ENCODE peak calls at places on chromosomes 12 and 14, in six cellular contexts. One of them, this sample, is unnamed.

GRCh38 chr14:103552011-103552797 is 10.3 kb downstream of the BAG5 start:
- DNase-seq in central memory CD4-positive, alpha-beta T cell: no peak
- DNase-seq in activated CD4-positive, alpha-beta T cell treated with anti-CD3 and anti-CD28 coated beads for 4 hours: no peak
- DNase-seq in GM10248: no peak
- DNase-seq in cardiac fibroblast: peak; percentile 45
- DNase-seq in kidney tubule cell: peak; percentile 98
- DNase-seq in this sample: no peak

GRCh38 chr14:34713681-34714319 is 593 bp downstream of the CFL2 start:
- DNase-seq in central memory CD4-positive, alpha-beta T cell: peak; percentile 10
- DNase-seq in activated CD4-positive, alpha-beta T cell treated with anti-CD3 and anti-CD28 coated beads for 4 hours: peak; percentile 49
- DNase-seq in GM10248: peak; percentile 26
- DNase-seq in cardiac fibroblast: peak; percentile 87
- DNase-seq in kidney tubule cell: peak; percentile 86
- DNase-seq in this sample: peak; percentile 47

GRCh38 chr12:113407931-113408585 is 4.4 kb upstream of the SDS start:
- DNase-seq in central memory CD4-positive, alpha-beta T cell: no peak
- DNase-seq in activated CD4-positive, alpha-beta T cell treated with anti-CD3 and anti-CD28 coated beads for 4 hours: no peak
- DNase-seq in GM10248: no peak
- DNase-seq in cardiac fibroblast: peak; percentile 68
- DNase-seq in kidney tubule cell: no peak
- DNase-seq in this sample: no peak

GRCh38 chr14:78238141-78238540 is 68.0 kb downstream of the NRXN3 start:
- DNase-seq in central memory CD4-positive, alpha-beta T cell: no peak
- DNase-seq in activated CD4-positive, alpha-beta T cell treated with anti-CD3 and anti-CD28 coated beads for 4 hours: no peak
- DNase-seq in GM10248: no peak
- DNase-seq in cardiac fibroblast: no peak
- DNase-seq in kidney tubule cell: no peak
- DNase-seq in this sample: no peak

GRCh38 chr12:52956987-52957386 is 8.1 kb downstream of the KRT18 start:
- DNase-seq in central memory CD4-positive, alpha-beta T cell: no peak
- DNase-seq in activated CD4-positive, alpha-beta T cell treated with anti-CD3 and anti-CD28 coated beads for 4 hours: no peak
- DNase-seq in GM10248: no peak
- DNase-seq in cardiac fibroblast: peak; percentile 8
- DNase-seq in kidney tubule cell: peak; percentile 33
- DNase-seq in this sample: no peak

GRCh38 chr14:84247693-84248092 is 1282.3 kb upstream of the FLRT2 start:
- DNase-seq in central memory CD4-positive, alpha-beta T cell: no peak
- DNase-seq in activated CD4-positive, alpha-beta T cell treated with anti-CD3 and anti-CD28 coated beads for 4 hours: no peak
- DNase-seq in GM10248: no peak
- DNase-seq in cardiac fibroblast: no peak
- DNase-seq in kidney tubule cell: no peak
- DNase-seq in this sample: no peak

GRCh38 chr14:80607430-80608200 is 333.9 kb downstream of the CEP128 start:
- DNase-seq in central memory CD4-positive, alpha-beta T cell: no peak
- DNase-seq in activated CD4-positive, alpha-beta T cell treated with anti-CD3 and anti-CD28 coated beads for 4 hours: no peak
- DNase-seq in GM10248: no peak
- DNase-seq in cardiac fibroblast: peak; percentile 28
- DNase-seq in kidney tubule cell: no peak
- DNase-seq in this sample: no peak

GRCh38 chr14:49512147-49512551 is 74.0 kb downstream of the RPS29 start:
- DNase-seq in central memory CD4-positive, alpha-beta T cell: no peak
- DNase-seq in activated CD4-positive, alpha-beta T cell treated with anti-CD3 and anti-CD28 coated beads for 4 hours: no peak
- DNase-seq in GM10248: no peak
- DNase-seq in cardiac fibroblast: peak; percentile 93
- DNase-seq in kidney tubule cell: peak; percentile 89
- DNase-seq in this sample: no peak

GRCh38 chr14:102998393-102998792 is 59.0 kb downstream of the CDC42BPB start:
- DNase-seq in central memory CD4-positive, alpha-beta T cell: no peak
- DNase-seq in activated CD4-positive, alpha-beta T cell treated with anti-CD3 and anti-CD28 coated beads for 4 hours: no peak
- DNase-seq in GM10248: no peak
- DNase-seq in cardiac fibroblast: peak; percentile 62
- DNase-seq in kidney tubule cell: no peak
- DNase-seq in this sample: no peak

GRCh38 chr12:93798279-93798678 is 121.1 kb downstream of the CRADD start:
- DNase-seq in central memory CD4-positive, alpha-beta T cell: no peak
- DNase-seq in activated CD4-positive, alpha-beta T cell treated with anti-CD3 and anti-CD28 coated beads for 4 hours: no peak
- DNase-seq in GM10248: no peak
- DNase-seq in cardiac fibroblast: no peak
- DNase-seq in kidney tubule cell: no peak
- DNase-seq in this sample: no peak

GRCh38 chr12:113296557-113297213 is 38.2 kb downstream of the SLC8B1 start:
- DNase-seq in central memory CD4-positive, alpha-beta T cell: no peak
- DNase-seq in activated CD4-positive, alpha-beta T cell treated with anti-CD3 and anti-CD28 coated beads for 4 hours: no peak
- DNase-seq in GM10248: no peak
- DNase-seq in cardiac fibroblast: no peak
- DNase-seq in kidney tubule cell: no peak
- DNase-seq in this sample: no peak

GRCh38 chr12:123163227-123163626 is 12.3 kb upstream of the PITPNM2 start:
- DNase-seq in central memory CD4-positive, alpha-beta T cell: no peak
- DNase-seq in activated CD4-positive, alpha-beta T cell treated with anti-CD3 and anti-CD28 coated beads for 4 hours: no peak
- DNase-seq in GM10248: no peak
- DNase-seq in cardiac fibroblast: no peak
- DNase-seq in kidney tubule cell: peak; percentile 60
- DNase-seq in this sample: no peak

GRCh38 chr14:75794615-75795038 is 133.6 kb downstream of the TTLL5 start:
- DNase-seq in central memory CD4-positive, alpha-beta T cell: no peak
- DNase-seq in activated CD4-positive, alpha-beta T cell treated with anti-CD3 and anti-CD28 coated beads for 4 hours: no peak
- DNase-seq in GM10248: no peak
- DNase-seq in cardiac fibroblast: peak; percentile 78
- DNase-seq in kidney tubule cell: peak; percentile 71
- DNase-seq in this sample: no peak